ENCODE peak calls at places on chromosome 16, in six cellular contexts. R is H9, K is IMR-90, L is mesendoderm, W is mesenchymal stem cell, V is H1. J is an unnamed sample.

GRCh38 chr16:64089697-64090096 is 1032.2 kb downstream of the CDH11 start:
- DNase-seq in K (peak), V (no peak), W (peak), R (peak), L (peak), J (no peak)

GRCh38 chr16:89749637-89750036 is 28.3 kb downstream of the ZNF276 start:
- DNase-seq in W (no peak), K (no peak), L (no peak), V (no peak), R (no peak), J (no peak)

GRCh38 chr16:56858375-56858774 is 6.6 kb upstream of the SLC12A3 start:
- DNase-seq in K (no peak), V (no peak), W (no peak), L (no peak), R (no peak), J (no peak)

GRCh38 chr16:68265078-68265925 is 976 bp downstream of the SLC7A6 start:
- DNase-seq in K (peak), R (no peak), L (peak), V (peak), W (peak), J (peak)

GRCh38 chr16:14310519-14310991 is 239.4 kb downstream of the MRTFB start:
- DNase-seq in V (no peak), R (peak), W (peak), L (peak), K (peak), J (no peak)

GRCh38 chr16:66703359-66704215 is 7.0 kb upstream of the CMTM4 start:
- DNase-seq in K (no peak), L (peak), R (no peak), V (no peak), W (peak), J (peak)

GRCh38 chr16:30903596-30903995 is 7.2 kb downstream of the CTF1 start:
- DNase-seq in V (no peak), K (no peak), W (no peak), R (no peak), L (peak), J (no peak)

GRCh38 chr16:28118636-28119035 is 55.1 kb upstream of the GSG1L start:
- DNase-seq in L (no peak), W (no peak), K (no peak), R (no peak), V (no peak), J (no peak)

GRCh38 chr16:13923703-13924298 is 3.8 kb downstream of the ERCC4 start:
- DNase-seq in K (peak), V (no peak), R (no peak), L (peak), W (peak), J (no peak)

GRCh38 chr16:75443301-75443700 is 10.0 kb upstream of the CFDP1 start:
- DNase-seq in W (peak), K (peak), V (no peak), R (no peak), L (no peak), J (no peak)

GRCh38 chr16:14487579-14487978 is 142.5 kb downstream of the PARN start:
- DNase-seq in K (no peak), L (peak), W (no peak), R (no peak), V (no peak), J (no peak)

GRCh38 chr16:73213761-73214480 is 166.0 kb upstream of the ZFHX3 start:
- DNase-seq in K (peak), V (no peak), R (no peak), L (no peak), W (no peak), J (no peak)

GRCh38 chr16:2194166-2194834 is 2.1 kb downstream of the CASKIN1 start:
- DNase-seq in K (peak), L (peak), V (no peak), W (peak), R (no peak), J (no peak)

GRCh38 chr16:66899310-66899944 is 19.1 kb downstream of the PDP2 start:
- DNase-seq in L (no peak), R (no peak), V (no peak), W (peak), K (peak), J (no peak)

GRCh38 chr16:89655062-89655643 is 2.4 kb downstream of the CHMP1A start:
- DNase-seq in L (no peak), K (no peak), V (no peak), R (no peak), W (no peak), J (no peak)

GRCh38 chr16:29009050-29009837 is 24.4 kb downstream of the LAT start:
- DNase-seq in V (no peak), L (no peak), W (no peak), K (no peak), R (no peak), J (no peak)

GRCh38 chr16:48164907-48165715 is 9.3 kb upstream of the ABCC12 start:
- DNase-seq in L (peak), W (peak), V (peak), K (peak), R (peak), J (peak)

GRCh38 chr16:78505544-78506371 is 406.3 kb downstream of the WWOX start:
- DNase-seq in V (peak), W (no peak), L (peak), K (no peak), R (peak), J (no peak)

GRCh38 chr16:64773184-64773583 is 348.7 kb downstream of the CDH11 start:
- DNase-seq in V (no peak), W (no peak), L (no peak), R (no peak), K (no peak), J (peak)

GRCh38 chr16:12901204-12901596 is 198 bp upstream of the SHISA9 start:
- DNase-seq in K (no peak), W (no peak), L (peak), V (peak), R (peak), J (no peak)

GRCh38 chr16:54317306-54317705 is 30.7 kb upstream of the IRX3 start:
- DNase-seq in L (no peak), V (no peak), K (no peak), W (no peak), R (no peak), J (no peak)

GRCh38 chr16:84293406-84293805 is 1.3 kb upstream of the WFDC1 start:
- DNase-seq in L (no peak), K (no peak), R (no peak), W (no peak), V (no peak), J (no peak)

GRCh38 chr16:30434852-30435251 is 5.0 kb upstream of the DCTPP1 start:
- DNase-seq in K (no peak), L (no peak), V (no peak), R (no peak), W (no peak), J (no peak)

GRCh38 chr16:28163699-28164584 is 47.8 kb downstream of the XPO6 start:
- DNase-seq in R (no peak), V (no peak), W (peak), K (peak), L (peak), J (no peak)

GRCh38 chr16:29712770-29713169 is 33.0 kb downstream of the C16orf54 start:
- DNase-seq in V (no peak), R (no peak), K (no peak), L (no peak), W (no peak), J (no peak)

GRCh38 chr16:69761983-69762842 is at the start of gene WWP2:
- DNase-seq in L (peak), R (peak), K (peak), V (peak), W (peak), J (peak)

GRCh38 chr16:2966043-2966802 is 2.1 kb downstream of the KREMEN2 start:
- DNase-seq in W (no peak), K (no peak), R (peak), V (no peak), L (no peak), J (no peak)

GRCh38 chr16:71350821-71351557 is 7.5 kb upstream of the CALB2 start:
- DNase-seq in V (no peak), R (peak), W (no peak), L (no peak), K (no peak), J (no peak)

GRCh38 chr16:71347146-71347545 is 11.4 kb upstream of the CALB2 start:
- DNase-seq in V (no peak), R (no peak), K (no peak), W (no peak), L (no peak), J (no peak)

GRCh38 chr16:71351558-71351901 is 7.0 kb upstream of the CALB2 start:
- DNase-seq in L (peak), W (no peak), K (no peak), R (peak), V (no peak), J (no peak)

GRCh38 chr16:71345031-71345430 is 13.5 kb upstream of the CALB2 start:
- DNase-seq in W (no peak), R (peak), L (peak), K (no peak), V (no peak), J (no peak)

GRCh38 chr16:71348262-71349085 is 10.0 kb upstream of the CALB2 start:
- DNase-seq in W (no peak), V (no peak), L (no peak), K (no peak), R (no peak), J (no peak)
- H3K18ac ChIP-seq in W (no peak), V (no peak), L (no peak), K (no peak), R (no peak), J (no peak)

GRCh38 chr16:11697319-11697718 is 29.1 kb downstream of the SNN start:
- DNase-seq in R (no peak), K (no peak), W (no peak), L (no peak), V (no peak), J (no peak)
- H3K18ac ChIP-seq in R (no peak), K (no peak), W (no peak), L (no peak), V (no peak), J (no peak)

DNA sequence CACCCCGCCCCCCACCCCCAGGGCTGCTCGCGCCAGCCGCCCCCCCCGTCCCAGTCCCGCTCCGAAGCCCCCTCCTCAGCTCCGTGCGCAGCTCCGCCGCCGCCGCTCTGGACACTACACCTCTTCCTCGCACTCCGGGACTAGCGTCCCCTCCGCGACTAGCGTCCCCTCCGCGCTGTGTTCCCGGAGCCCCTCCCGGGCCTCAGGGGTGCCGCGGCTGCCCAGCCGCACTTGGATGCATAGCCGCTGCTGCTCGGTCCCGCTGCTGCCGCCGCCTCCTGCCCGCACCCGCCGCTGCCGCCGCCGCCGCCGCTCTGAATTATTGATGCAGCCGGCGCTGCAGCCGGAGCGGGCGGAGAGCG is at the start of gene CBLN1:
- DNase-seq in K (no peak), L (no peak), R (no peak), W (no peak), V (no peak), J (no peak)
- H3K18ac ChIP-seq in K (no peak), L (no peak), R (peak), W (no peak), V (peak), J (no peak)

GRCh38 chr16:15785386-15786059 is 71.3 kb downstream of the MYH11 start:
- DNase-seq in V (no peak), K (peak), R (no peak), L (no peak), W (no peak), J (no peak)
- H3K18ac ChIP-seq in V (no peak), K (no peak), R (no peak), L (no peak), W (no peak), J (no peak)

GRCh38 chr16:85952197-85952596 is 53.2 kb downstream of the IRF8 start:
- DNase-seq in V (no peak), W (no peak), R (no peak), L (no peak), K (no peak), J (no peak)
- H3K18ac ChIP-seq in V (no peak), W (no peak), R (no peak), L (no peak), K (no peak), J (no peak)